ENCODE peak calls at places on chromosomes 2 and 18, in six cellular contexts. V is IMR-90, U is testis, G is A549, D is body of pancreas, L is right lobe of liver. C is an unnamed sample.
A peak's percentile ranks its signal among the peaks of the same experiment; 100 is the strongest.

GRCh38 chr18:5600376-5601071 is 56.7 kb upstream of the EPB41L3 start:
- DNase-seq in L (no peak), D (no peak), V (peak; percentile 28), U (no peak), G (no peak), C (no peak)

GRCh38 chr2:213751446-213751845 is 467.2 kb downstream of the SPAG16 start:
- DNase-seq in U (no peak), G (no peak), L (no peak), D (no peak), V (no peak), C (no peak)

GRCh38 chr2:139495851-139496250 is 715.7 kb upstream of the NXPH2 start:
- DNase-seq in L (no peak), G (no peak), U (no peak), D (no peak), V (no peak), C (no peak)

GRCh38 chr2:145416640-145417039 is 896.7 kb upstream of the ZEB2 start:
- DNase-seq in L (no peak), G (no peak), D (no peak), U (no peak), V (peak; percentile 8), C (no peak)

GRCh38 chr2:102069311-102069974 is 73.1 kb upstream of the IL1R1 start:
- DNase-seq in U (peak; percentile 81), V (no peak), G (no peak), L (peak; percentile 24), D (no peak), C (no peak)

GRCh38 chr18:7000484-7001096 is 117.0 kb downstream of the LAMA1 start:
- DNase-seq in U (no peak), D (no peak), V (peak; percentile 19), L (no peak), G (no peak), C (no peak)

GRCh38 chr2:187593098-187593497 is 38.9 kb upstream of the TFPI start:
- DNase-seq in D (no peak), L (no peak), U (no peak), V (no peak), G (no peak), C (no peak)

GRCh38 chr2:234372506-234372905 is 124.4 kb downstream of the ARL4C start:
- DNase-seq in V (no peak), G (no peak), D (no peak), L (no peak), U (no peak), C (no peak)

GRCh38 chr2:94762600-94762999 is 108.6 kb upstream of the TEKT4 start:
- DNase-seq in D (no peak), U (no peak), G (no peak), L (no peak), V (no peak), C (no peak)

GRCh38 chr2:43220229-43220981 is 6.0 kb downstream of the ZFP36L2 start:
- DNase-seq in L (no peak), G (no peak), V (peak; percentile 42), D (no peak), U (no peak), C (no peak)

GRCh38 chr2:1937066-1937465 is 192.8 kb upstream of the PXDN start:
- DNase-seq in D (no peak), V (no peak), U (no peak), G (no peak), L (no peak), C (no peak)

GRCh38 chr2:240410808-240411207 is 24.7 kb upstream of the GPC1 start:
- DNase-seq in U (no peak), V (no peak), D (no peak), G (no peak), L (no peak), C (no peak)

GRCh38 chr2:12341919-12342318 is 374.8 kb upstream of the TRIB2 start:
- DNase-seq in L (no peak), V (no peak), G (no peak), D (no peak), U (no peak), C (no peak)

GRCh38 chr18:80159713-80160636 is 50.9 kb downstream of the ADNP2 start:
- DNase-seq in G (no peak), V (no peak), U (peak; percentile 49), L (no peak), D (peak; percentile 45), C (no peak)

GRCh38 chr2:8800218-8800617 is 37.2 kb downstream of the KIDINS220 start:
- DNase-seq in D (no peak), U (no peak), L (no peak), V (no peak), G (no peak), C (no peak)

GRCh38 chr2:133718688-133719201 is 150.5 kb upstream of the NCKAP5 start:
- DNase-seq in G (peak; percentile 13), V (peak; percentile 88), U (no peak), D (no peak), L (peak; percentile 25), C (peak; percentile 78)

GRCh38 chr2:198052741-198053140 is 248.3 kb downstream of the PLCL1 start:
- DNase-seq in U (no peak), D (no peak), G (no peak), L (no peak), V (no peak), C (no peak)

GRCh38 chr18:66005831-66006588 is 255.2 kb downstream of the CDH7 start:
- DNase-seq in V (no peak), G (no peak), U (no peak), L (no peak), D (no peak), C (no peak)

GRCh38 chr2:176455865-176456291 is 186.6 kb downstream of the MTX2 start:
- DNase-seq in L (no peak), U (peak; percentile 60), D (no peak), V (peak; percentile 42), G (peak; percentile 13), C (peak; percentile 68)

GRCh38 chr2:170498559-170498958 is 216.6 kb upstream of the SP5 start:
- DNase-seq in U (no peak), G (no peak), L (no peak), D (no peak), V (no peak), C (no peak)

GRCh38 chr2:238124488-238125126 is 13.9 kb upstream of the KLHL30 start:
- DNase-seq in L (no peak), U (no peak), G (no peak), D (no peak), V (no peak), C (no peak)

GRCh38 chr2:66364495-66364992 is 70.4 kb upstream of the MEIS1 start:
- DNase-seq in D (no peak), G (no peak), U (peak; percentile 31), V (peak; percentile 53), L (no peak), C (peak; percentile 30)

GRCh38 chr18:42758851-42759250 is 356.6 kb downstream of the RIT2 start:
- DNase-seq in D (no peak), U (no peak), L (no peak), G (no peak), V (no peak), C (no peak)

GRCh38 chr2:85376291-85377065 is 21.9 kb downstream of the ELMOD3 start:
- DNase-seq in G (no peak), L (no peak), D (no peak), V (peak; percentile 63), U (no peak), C (no peak)

GRCh38 chr2:138516030-138516704 is 14.6 kb downstream of the SPOPL start:
- DNase-seq in D (no peak), U (no peak), G (peak; percentile 19), L (no peak), V (peak; percentile 51), C (no peak)

GRCh38 chr2:85712849-85713612 is 18.9 kb downstream of the GNLY start:
- DNase-seq in D (peak; percentile 32), L (peak; percentile 90), U (peak; percentile 54), V (peak; percentile 81), G (peak; percentile 54), C (peak; percentile 49)

GRCh38 chr18:69957071-69957620 is 9.5 kb upstream of the CD226 start:
- DNase-seq in U (no peak), D (no peak), V (no peak), L (no peak), G (no peak), C (no peak)

DNA sequence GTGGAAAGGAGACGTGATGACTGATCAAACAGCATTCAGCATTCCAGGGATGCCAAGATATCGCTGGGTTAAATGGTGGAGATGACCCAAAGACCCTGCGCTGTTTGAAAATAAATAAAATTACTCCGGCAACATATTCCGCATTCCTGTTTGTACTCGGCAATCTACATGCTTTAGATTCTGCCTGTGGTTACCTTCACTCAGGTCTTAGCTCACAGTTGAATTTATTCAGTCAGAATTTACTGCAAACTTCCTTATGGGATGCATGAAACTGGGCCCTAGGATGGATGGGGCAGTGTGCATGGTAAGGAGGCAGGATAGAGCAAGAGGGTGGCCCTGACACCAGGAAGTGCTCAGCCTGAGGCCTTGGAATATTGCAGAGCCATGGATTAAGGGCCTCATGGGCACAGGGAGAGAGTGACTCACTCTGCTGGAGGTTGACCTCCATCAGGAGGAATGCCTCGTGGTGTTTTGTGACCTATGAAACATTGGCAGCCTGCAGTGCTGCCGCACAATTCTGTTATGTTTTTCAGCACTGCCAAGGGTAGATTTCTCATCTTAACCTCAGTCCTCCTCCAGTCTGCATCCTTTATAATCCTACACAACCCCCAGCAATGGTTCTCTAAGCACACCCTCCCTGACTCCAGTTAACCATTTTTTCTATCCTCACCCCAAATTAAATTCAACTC is 321.4 kb downstream of the IRS1 start:
- DNase-seq in U (peak; percentile 28), G (peak; percentile 93), L (peak; percentile 47), D (peak; percentile 16), V (peak; percentile 96), C (peak; percentile 43)
- H3K27ac ChIP-seq in U (no peak overlapping the region), G (peak overlapping the region; percentile 89), L (no peak overlapping the region), D (peak overlapping the region; percentile 62), V (peak overlapping the region; percentile 96), C (peak overlapping the region; percentile 12)

GRCh38 chr18:35343936-35344735 is at the start of gene ZNF24:
- DNase-seq in V (peak; percentile 87), D (peak; percentile 97), L (peak; percentile 97), U (peak; percentile 98), G (peak; percentile 90), C (peak; percentile 98)
- TF ChIP-seq POLR2A in V (peak; percentile 93), D (peak; percentile 93), L (peak; percentile 90), U (peak; percentile 12), G (peak; percentile 49), C (peak; percentile 57)

DNA sequence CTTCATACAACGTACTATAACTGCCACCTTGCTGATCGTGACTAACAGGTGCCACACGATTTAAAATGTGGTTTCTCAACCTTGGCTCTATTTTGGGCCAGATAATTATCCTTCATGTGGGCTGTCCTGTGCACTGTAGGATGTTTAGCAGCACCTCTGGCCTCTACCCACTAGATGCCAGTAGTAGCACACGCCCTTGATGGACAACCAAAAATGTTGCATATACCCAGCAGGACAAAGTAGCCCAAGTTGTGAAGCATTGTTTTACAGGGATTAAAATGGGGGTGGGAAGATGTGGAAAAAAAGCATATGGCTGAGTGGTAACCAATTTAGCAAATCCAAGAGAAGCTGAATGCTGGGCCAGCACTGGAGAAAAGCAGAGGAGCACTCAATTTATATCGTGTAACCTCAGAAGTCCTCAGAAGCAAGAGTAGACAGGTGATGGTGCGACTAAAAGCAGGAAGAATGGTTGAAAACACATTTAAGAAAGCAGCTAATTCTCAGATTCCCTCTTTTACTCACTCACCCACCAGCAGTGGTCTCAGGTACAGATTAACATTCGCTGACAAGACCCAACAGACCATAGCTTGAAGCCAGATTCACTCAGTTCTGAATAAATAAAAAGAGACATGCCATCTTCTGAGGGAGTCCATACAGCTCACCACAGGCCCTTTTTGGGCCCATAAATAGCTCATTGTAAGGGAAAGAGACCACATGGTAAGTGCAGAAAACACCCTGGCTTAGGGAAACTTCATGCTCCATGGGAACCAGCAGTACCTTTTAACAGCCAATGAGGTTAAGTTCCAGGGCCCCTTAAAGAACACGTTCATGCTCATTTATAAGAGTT is 50.6 kb downstream of the RAPH1 start:
- DNase-seq in D (peak; percentile 39), L (no peak), G (peak; percentile 61), V (peak; percentile 16), U (peak; percentile 45), C (no peak)
- TF ChIP-seq CTCF in D (peak; percentile 88), L (peak; percentile 80), G (peak; percentile 68), V (peak; percentile 41), U (peak; percentile 35), C (peak; percentile 62)

GRCh38 chr2:152555048-152555447 is 162.2 kb downstream of the PRPF40A start:
- DNase-seq in G (peak; percentile 17), U (no peak), L (no peak), D (no peak), V (no peak), C (no peak)
- H3K27ac ChIP-seq in G (no peak overlapping the region), U (no peak overlapping the region), L (no peak overlapping the region), D (no peak overlapping the region), V (no peak overlapping the region), C (no peak overlapping the region)